ENCODE peak calls at places on chromosomes 12 and 14, in seven cellular contexts. One of them, this sample, is unnamed.

GRCh38 chr12:118377891-118378470 is 1.6 kb downstream of the SUDS3 start:
- DNase-seq in GM23248: peak; percentile 71
- DNase-seq in CD4-positive, CD25-positive, alpha-beta regulatory T cell: peak; percentile 74
- DNase-seq in GM23338: peak; percentile 48
- DNase-seq in heart left ventricle: no peak
- DNase-seq in substantia nigra: peak; percentile 63
- DNase-seq in WERI-Rb-1: peak; percentile 60
- DNase-seq in this sample: peak; percentile 68

GRCh38 chr12:51910168-51910567 is 2.9 kb downstream of the ACVRL1 start:
- DNase-seq in substantia nigra: no peak
- DNase-seq in CD4-positive, CD25-positive, alpha-beta regulatory T cell: no peak
- DNase-seq in GM23338: no peak
- DNase-seq in heart left ventricle: no peak
- DNase-seq in GM23248: peak; percentile 74
- DNase-seq in WERI-Rb-1: no peak
- DNase-seq in this sample: no peak

GRCh38 chr12:28925726-28926376 is 223.2 kb upstream of the FAR2 start:
- DNase-seq in substantia nigra: no peak
- DNase-seq in WERI-Rb-1: no peak
- DNase-seq in GM23248: peak; percentile 86
- DNase-seq in heart left ventricle: no peak
- DNase-seq in CD4-positive, CD25-positive, alpha-beta regulatory T cell: no peak
- DNase-seq in GM23338: no peak
- DNase-seq in this sample: no peak

GRCh38 chr14:93648440-93649168 is 139.7 kb downstream of the PRIMA1 start:
- DNase-seq in CD4-positive, CD25-positive, alpha-beta regulatory T cell: no peak
- DNase-seq in GM23338: peak; percentile 77
- DNase-seq in substantia nigra: no peak
- DNase-seq in WERI-Rb-1: peak; percentile 63
- DNase-seq in heart left ventricle: no peak
- DNase-seq in GM23248: peak; percentile 10
- DNase-seq in this sample: peak; percentile 10

GRCh38 chr14:27164139-27164538 is 566.3 kb upstream of the NOVA1 start:
- DNase-seq in substantia nigra: no peak
- DNase-seq in CD4-positive, CD25-positive, alpha-beta regulatory T cell: no peak
- DNase-seq in WERI-Rb-1: no peak
- DNase-seq in GM23248: no peak
- DNase-seq in heart left ventricle: no peak
- DNase-seq in GM23338: no peak
- DNase-seq in this sample: no peak

GRCh38 chr12:19068137-19068536 is 61.4 kb upstream of the PLEKHA5 start:
- DNase-seq in CD4-positive, CD25-positive, alpha-beta regulatory T cell: no peak
- DNase-seq in WERI-Rb-1: no peak
- DNase-seq in GM23338: no peak
- DNase-seq in substantia nigra: no peak
- DNase-seq in heart left ventricle: no peak
- DNase-seq in GM23248: no peak
- DNase-seq in this sample: no peak

GRCh38 chr14:91058017-91058675 is 2.3 kb downstream of the RPS6KA5 start:
- DNase-seq in GM23338: no peak
- DNase-seq in heart left ventricle: no peak
- DNase-seq in GM23248: peak; percentile 43
- DNase-seq in substantia nigra: no peak
- DNase-seq in CD4-positive, CD25-positive, alpha-beta regulatory T cell: no peak
- DNase-seq in WERI-Rb-1: no peak
- DNase-seq in this sample: no peak

GRCh38 chr14:90576581-90576980 is 179.8 kb downstream of the CALM1 start:
- DNase-seq in CD4-positive, CD25-positive, alpha-beta regulatory T cell: no peak
- DNase-seq in WERI-Rb-1: no peak
- DNase-seq in GM23248: peak; percentile 43
- DNase-seq in substantia nigra: no peak
- DNase-seq in GM23338: no peak
- DNase-seq in heart left ventricle: no peak
- DNase-seq in this sample: no peak

GRCh38 chr12:132477009-132477702 is 12.8 kb upstream of the FBRSL1 start:
- DNase-seq in CD4-positive, CD25-positive, alpha-beta regulatory T cell: no peak
- DNase-seq in substantia nigra: no peak
- DNase-seq in GM23248: no peak
- DNase-seq in heart left ventricle: peak; percentile 62
- DNase-seq in WERI-Rb-1: no peak
- DNase-seq in GM23338: no peak
- DNase-seq in this sample: no peak

GRCh38 chr12:20369164-20370000 is 1.0 kb downstream of the PDE3A start:
- DNase-seq in CD4-positive, CD25-positive, alpha-beta regulatory T cell: no peak
- DNase-seq in GM23338: peak; percentile 79
- DNase-seq in heart left ventricle: peak; percentile 90
- DNase-seq in substantia nigra: no peak
- DNase-seq in GM23248: peak; percentile 65
- DNase-seq in WERI-Rb-1: peak; percentile 53
- DNase-seq in this sample: no peak

GRCh38 chr14:102140027-102140749 is 491 bp downstream of the WDR20 start:
- DNase-seq in GM23338: peak; percentile 43
- DNase-seq in CD4-positive, CD25-positive, alpha-beta regulatory T cell: no peak
- DNase-seq in GM23248: peak; percentile 69
- DNase-seq in substantia nigra: no peak
- DNase-seq in heart left ventricle: no peak
- DNase-seq in WERI-Rb-1: peak; percentile 29
- DNase-seq in this sample: peak; percentile 50

GRCh38 chr14:71231521-71232393 is 324.5 kb downstream of the PCNX1 start:
- DNase-seq in substantia nigra: no peak
- DNase-seq in GM23248: no peak
- DNase-seq in heart left ventricle: no peak
- DNase-seq in GM23338: peak; percentile 18
- DNase-seq in CD4-positive, CD25-positive, alpha-beta regulatory T cell: no peak
- DNase-seq in WERI-Rb-1: no peak
- DNase-seq in this sample: peak; percentile 50

GRCh38 chr12:12326262-12326661 is 23.8 kb downstream of the MANSC1 start:
- DNase-seq in WERI-Rb-1: no peak
- DNase-seq in GM23248: no peak
- DNase-seq in substantia nigra: no peak
- DNase-seq in CD4-positive, CD25-positive, alpha-beta regulatory T cell: no peak
- DNase-seq in GM23338: no peak
- DNase-seq in heart left ventricle: no peak
- DNase-seq in this sample: no peak

GRCh38 chr12:119512772-119513497 is 80.6 kb upstream of the TMEM233 start:
- DNase-seq in GM23338: peak; percentile 79
- DNase-seq in WERI-Rb-1: no peak
- DNase-seq in substantia nigra: no peak
- DNase-seq in CD4-positive, CD25-positive, alpha-beta regulatory T cell: no peak
- DNase-seq in GM23248: peak; percentile 27
- DNase-seq in heart left ventricle: no peak
- DNase-seq in this sample: peak; percentile 2

GRCh38 chr12:45231515-45232145 is 15.7 kb downstream of the ANO6 start:
- DNase-seq in GM23338: no peak
- DNase-seq in WERI-Rb-1: no peak
- DNase-seq in heart left ventricle: no peak
- DNase-seq in substantia nigra: no peak
- DNase-seq in GM23248: peak; percentile 82
- DNase-seq in CD4-positive, CD25-positive, alpha-beta regulatory T cell: no peak
- DNase-seq in this sample: no peak

GRCh38 chr12:74624206-74624605 is 86.6 kb downstream of the ATXN7L3B start:
- DNase-seq in GM23338: no peak
- DNase-seq in WERI-Rb-1: no peak
- DNase-seq in CD4-positive, CD25-positive, alpha-beta regulatory T cell: no peak
- DNase-seq in substantia nigra: no peak
- DNase-seq in GM23248: no peak
- DNase-seq in heart left ventricle: no peak
- DNase-seq in this sample: no peak

GRCh38 chr14:78227466-78228077 is 57.4 kb downstream of the NRXN3 start:
- DNase-seq in GM23248: peak; percentile 33
- DNase-seq in WERI-Rb-1: no peak
- DNase-seq in substantia nigra: no peak
- DNase-seq in heart left ventricle: no peak
- DNase-seq in GM23338: peak; percentile 55
- DNase-seq in CD4-positive, CD25-positive, alpha-beta regulatory T cell: no peak
- DNase-seq in this sample: no peak
- H3K27ac ChIP-seq in GM23248: no peak overlapping the region
- H3K27ac ChIP-seq in WERI-Rb-1: no peak overlapping the region
- H3K27ac ChIP-seq in substantia nigra: no peak overlapping the region
- H3K27ac ChIP-seq in heart left ventricle: no peak overlapping the region
- H3K27ac ChIP-seq in GM23338: no peak overlapping the region
- H3K27ac ChIP-seq in CD4-positive, CD25-positive, alpha-beta regulatory T cell: no peak overlapping the region
- H3K27ac ChIP-seq in this sample: no peak overlapping the region

DNA sequence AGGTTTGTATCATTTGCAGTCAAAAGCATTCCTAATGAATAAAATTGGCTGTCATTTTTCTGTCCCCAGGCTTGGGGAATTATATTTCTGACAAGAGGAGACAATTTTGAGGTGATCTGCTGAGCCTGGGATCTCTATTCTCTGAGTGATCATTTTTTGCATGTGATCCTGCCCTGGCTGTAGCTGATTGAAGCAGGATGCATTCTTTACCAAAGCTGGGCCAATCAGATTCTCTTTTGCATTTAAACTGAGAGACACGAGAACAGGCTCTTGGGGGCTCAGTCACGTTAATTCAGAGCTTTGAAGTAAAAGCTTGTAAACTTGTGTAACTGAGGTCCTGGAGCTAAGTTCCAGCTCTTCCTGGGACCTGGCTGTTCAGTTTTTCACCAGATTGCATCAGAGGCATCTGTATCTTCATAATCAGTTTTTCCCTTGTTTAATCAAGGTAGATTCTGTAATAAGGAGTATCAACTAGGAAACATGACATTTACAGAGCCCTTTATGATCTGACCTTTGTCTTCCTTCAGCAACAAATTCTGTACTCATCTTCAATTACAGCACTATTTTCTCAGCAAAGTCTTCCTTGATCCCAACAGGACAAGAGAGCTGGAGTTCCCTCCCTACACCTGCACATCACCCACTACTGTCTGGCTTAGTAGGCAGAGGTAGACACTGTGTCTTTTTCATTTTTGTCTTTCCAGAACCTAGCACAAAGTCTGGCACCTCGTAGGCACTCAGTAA is 35.0 kb upstream of the MANSC4 start:
- DNase-seq in GM23338: peak; percentile 25
- DNase-seq in substantia nigra: no peak
- DNase-seq in GM23248: peak; percentile 17
- DNase-seq in CD4-positive, CD25-positive, alpha-beta regulatory T cell: no peak
- DNase-seq in WERI-Rb-1: no peak
- DNase-seq in heart left ventricle: no peak
- DNase-seq in this sample: no peak
- H3K27ac ChIP-seq in GM23338: no peak overlapping the region
- H3K27ac ChIP-seq in substantia nigra: no peak overlapping the region
- H3K27ac ChIP-seq in GM23248: no peak overlapping the region
- H3K27ac ChIP-seq in CD4-positive, CD25-positive, alpha-beta regulatory T cell: no peak overlapping the region
- H3K27ac ChIP-seq in WERI-Rb-1: no peak overlapping the region
- H3K27ac ChIP-seq in heart left ventricle: no peak overlapping the region
- H3K27ac ChIP-seq in this sample: no peak overlapping the region

GRCh38 chr12:49644620-49644994 is 21.2 kb downstream of the PRPF40B start:
- DNase-seq in CD4-positive, CD25-positive, alpha-beta regulatory T cell: peak; percentile 83
- DNase-seq in substantia nigra: peak; percentile 82
- DNase-seq in GM23248: peak; percentile 85
- DNase-seq in heart left ventricle: peak; percentile 89
- DNase-seq in WERI-Rb-1: peak; percentile 77
- DNase-seq in GM23338: peak; percentile 85
- DNase-seq in this sample: peak; percentile 88
- H3K27ac ChIP-seq in CD4-positive, CD25-positive, alpha-beta regulatory T cell: no peak overlapping the region
- H3K27ac ChIP-seq in substantia nigra: peak overlapping the region; percentile 18
- H3K27ac ChIP-seq in GM23248: no peak overlapping the region
- H3K27ac ChIP-seq in heart left ventricle: peak overlapping the region; percentile 23
- H3K27ac ChIP-seq in WERI-Rb-1: no peak overlapping the region
- H3K27ac ChIP-seq in GM23338: peak overlapping the region; percentile 42
- H3K27ac ChIP-seq in this sample: peak overlapping the region; percentile 19

GRCh38 chr14:37593496-37594237 is 1.4 kb downstream of the FOXA1 start:
- DNase-seq in CD4-positive, CD25-positive, alpha-beta regulatory T cell: no peak
- DNase-seq in GM23248: no peak
- DNase-seq in GM23338: no peak
- DNase-seq in substantia nigra: no peak
- DNase-seq in heart left ventricle: no peak
- DNase-seq in WERI-Rb-1: no peak
- DNase-seq in this sample: no peak
- H3K27ac ChIP-seq in CD4-positive, CD25-positive, alpha-beta regulatory T cell: no peak overlapping the region
- H3K27ac ChIP-seq in GM23248: no peak overlapping the region
- H3K27ac ChIP-seq in GM23338: no peak overlapping the region
- H3K27ac ChIP-seq in substantia nigra: no peak overlapping the region
- H3K27ac ChIP-seq in heart left ventricle: no peak overlapping the region
- H3K27ac ChIP-seq in WERI-Rb-1: no peak overlapping the region
- H3K27ac ChIP-seq in this sample: no peak overlapping the region

GRCh38 chr12:95215925-95216324 is 1.3 kb downstream of the FGD6 start:
- DNase-seq in WERI-Rb-1: no peak
- DNase-seq in substantia nigra: no peak
- DNase-seq in heart left ventricle: no peak
- DNase-seq in GM23338: peak; percentile 51
- DNase-seq in GM23248: peak; percentile 23
- DNase-seq in CD4-positive, CD25-positive, alpha-beta regulatory T cell: no peak
- DNase-seq in this sample: peak; percentile 48
- H3K27ac ChIP-seq in WERI-Rb-1: peak overlapping the region; percentile 41
- H3K27ac ChIP-seq in substantia nigra: no peak overlapping the region
- H3K27ac ChIP-seq in heart left ventricle: no peak overlapping the region
- H3K27ac ChIP-seq in GM23338: no peak overlapping the region
- H3K27ac ChIP-seq in GM23248: no peak overlapping the region
- H3K27ac ChIP-seq in CD4-positive, CD25-positive, alpha-beta regulatory T cell: no peak overlapping the region
- H3K27ac ChIP-seq in this sample: peak overlapping the region; percentile 62

GRCh38 chr12:24418157-24418556 is 468.7 kb upstream of the SOX5 start:
- DNase-seq in WERI-Rb-1: no peak
- DNase-seq in CD4-positive, CD25-positive, alpha-beta regulatory T cell: no peak
- DNase-seq in heart left ventricle: no peak
- DNase-seq in substantia nigra: no peak
- DNase-seq in GM23248: no peak
- DNase-seq in GM23338: no peak
- DNase-seq in this sample: no peak

GRCh38 chr12:24411948-24412347 is 462.5 kb upstream of the SOX5 start:
- DNase-seq in GM23338: no peak
- DNase-seq in CD4-positive, CD25-positive, alpha-beta regulatory T cell: no peak
- DNase-seq in GM23248: no peak
- DNase-seq in substantia nigra: no peak
- DNase-seq in heart left ventricle: no peak
- DNase-seq in WERI-Rb-1: no peak
- DNase-seq in this sample: no peak

GRCh38 chr12:24416423-24417109 is 467.1 kb upstream of the SOX5 start:
- DNase-seq in WERI-Rb-1: no peak
- DNase-seq in substantia nigra: no peak
- DNase-seq in GM23248: no peak
- DNase-seq in heart left ventricle: no peak
- DNase-seq in CD4-positive, CD25-positive, alpha-beta regulatory T cell: no peak
- DNase-seq in GM23338: no peak
- DNase-seq in this sample: no peak

GRCh38 chr12:24414421-24414820 is 465.0 kb upstream of the SOX5 start:
- DNase-seq in WERI-Rb-1: no peak
- DNase-seq in GM23248: no peak
- DNase-seq in heart left ventricle: no peak
- DNase-seq in GM23338: no peak
- DNase-seq in CD4-positive, CD25-positive, alpha-beta regulatory T cell: no peak
- DNase-seq in substantia nigra: no peak
- DNase-seq in this sample: no peak

GRCh38 chr12:24415934-24416333 is 466.5 kb upstream of the SOX5 start:
- DNase-seq in substantia nigra: no peak
- DNase-seq in GM23338: peak; percentile 26
- DNase-seq in GM23248: no peak
- DNase-seq in heart left ventricle: no peak
- DNase-seq in CD4-positive, CD25-positive, alpha-beta regulatory T cell: no peak
- DNase-seq in WERI-Rb-1: no peak
- DNase-seq in this sample: no peak
- H3K27ac ChIP-seq in substantia nigra: no peak overlapping the region
- H3K27ac ChIP-seq in GM23338: no peak overlapping the region
- H3K27ac ChIP-seq in GM23248: no peak overlapping the region
- H3K27ac ChIP-seq in heart left ventricle: no peak overlapping the region
- H3K27ac ChIP-seq in CD4-positive, CD25-positive, alpha-beta regulatory T cell: no peak overlapping the region
- H3K27ac ChIP-seq in WERI-Rb-1: no peak overlapping the region
- H3K27ac ChIP-seq in this sample: no peak overlapping the region

GRCh38 chr12:23128462-23128861 is 503.5 kb downstream of the ETNK1 start:
- DNase-seq in GM23248: no peak
- DNase-seq in heart left ventricle: no peak
- DNase-seq in substantia nigra: no peak
- DNase-seq in GM23338: no peak
- DNase-seq in CD4-positive, CD25-positive, alpha-beta regulatory T cell: no peak
- DNase-seq in WERI-Rb-1: no peak
- DNase-seq in this sample: no peak
- H3K27ac ChIP-seq in GM23248: no peak overlapping the region
- H3K27ac ChIP-seq in heart left ventricle: no peak overlapping the region
- H3K27ac ChIP-seq in substantia nigra: no peak overlapping the region
- H3K27ac ChIP-seq in GM23338: peak overlapping the region; percentile 15
- H3K27ac ChIP-seq in CD4-positive, CD25-positive, alpha-beta regulatory T cell: no peak overlapping the region
- H3K27ac ChIP-seq in WERI-Rb-1: no peak overlapping the region
- H3K27ac ChIP-seq in this sample: no peak overlapping the region